ENCODE peak calls at places on chromosome 3, in ten cellular contexts. J is PC-9; O is amniotic epithelial cell; H is ELR; F is activated effector memory CD4-positive, alpha-beta T cell treated with anti-CD3 and anti-CD28 coated beads, Interleukin-2, amount 50 U/mL, for 16 hours; X is EL; Q is testis; T is kidney epithelial cell; A is posterior cingulate gyrus; M is GM19239. R is an unnamed sample.

GRCh38 chr3:130522399-130522798 is 5.4 kb downstream of the COL6A6 start:
- DNase-seq in J (no peak), O (no peak), H (no peak), F (no peak), X (no peak), Q (no peak), T (no peak), A (no peak), M (no peak), R (no peak)

GRCh38 chr3:71380096-71380495 is 203.4 kb downstream of the FOXP1 start:
- DNase-seq in J (no peak), O (peak; percentile 27), H (peak; percentile 13), F (no peak), X (no peak), Q (no peak), T (no peak), A (no peak), M (no peak), R (no peak)

GRCh38 chr3:171991166-171991565 is 48.2 kb upstream of the FNDC3B start:
- DNase-seq in J (no peak), O (peak; percentile 24), H (no peak), F (no peak), X (no peak), Q (no peak), T (no peak), A (no peak), M (no peak), R (no peak)

GRCh38 chr3:170058127-170058526 is 20.3 kb downstream of the GPR160 start:
- DNase-seq in J (no peak), O (no peak), H (no peak), F (no peak), X (no peak), Q (no peak), T (no peak), A (no peak), M (peak; percentile 7), R (peak; percentile 21)

GRCh38 chr3:16048435-16049318 is 125.8 kb upstream of the GALNT15 start:
- DNase-seq in J (peak; percentile 25), O (peak; percentile 74), H (peak; percentile 84), F (peak; percentile 66), X (peak; percentile 80), Q (peak; percentile 73), T (no peak), A (no peak), M (peak; percentile 67), R (peak; percentile 68)

GRCh38 chr3:119211193-119211592 is 29.5 kb downstream of the B4GALT4 start:
- DNase-seq in J (no peak), O (no peak), H (no peak), F (no peak), X (no peak), Q (no peak), T (no peak), A (no peak), M (no peak), R (no peak)

GRCh38 chr3:111978833-111979688 is at the start of gene ABHD10:
- DNase-seq in J (peak; percentile 95), O (peak; percentile 97), H (peak; percentile 99), F (peak; percentile 99), X (peak; percentile 98), Q (peak; percentile 97), T (peak; percentile 93), A (peak; percentile 99), M (peak; percentile 61), R (peak; percentile 98)

GRCh38 chr3:171453175-171453868 is 6.9 kb downstream of the TNIK start:
- DNase-seq in J (no peak), O (peak; percentile 66), H (no peak), F (no peak), X (no peak), Q (peak; percentile 57), T (no peak), A (no peak), M (no peak), R (peak; percentile 33)

GRCh38 chr3:41202834-41203345 is 3.6 kb downstream of the CTNNB1 start:
- DNase-seq in J (peak; percentile 3), O (peak; percentile 67), H (peak; percentile 63), F (no peak), X (peak; percentile 64), Q (peak; percentile 36), T (no peak), A (no peak), M (no peak), R (no peak)

GRCh38 chr3:16511561-16512434 is 1.7 kb downstream of the RFTN1 start:
- DNase-seq in J (no peak), O (peak; percentile 59), H (peak; percentile 88), F (peak; percentile 90), X (peak; percentile 87), Q (peak; percentile 37), T (no peak), A (peak; percentile 54), M (peak; percentile 58), R (peak; percentile 95)

GRCh38 chr3:136381051-136381450 is 130.9 kb downstream of the PCCB start:
- DNase-seq in J (no peak), O (peak; percentile 57), H (no peak), F (no peak), X (no peak), Q (no peak), T (no peak), A (no peak), M (no peak), R (no peak)